ENCODE peak calls at places on chromosomes 1 and 21, in five cellular contexts. X, I, R, B and W are unnamed samples.

GRCh38 chr1:98053471-98054366 is 132.9 kb upstream of the DPYD start:
- DNase-seq in X (no peak), I (peak), R (peak), B (peak), W (no peak)

GRCh38 chr1:179714159-179714558 is 28.9 kb upstream of the FAM163A start:
- DNase-seq in X (no peak), I (no peak), R (no peak), B (no peak), W (no peak)

GRCh38 chr1:47638713-47639112 is 200.9 kb downstream of the FOXD2 start:
- DNase-seq in X (no peak), I (no peak), R (no peak), B (no peak), W (no peak)

GRCh38 chr1:67367370-67368345 is 60.0 kb downstream of the IL12RB2 start:
- DNase-seq in X (no peak), I (peak), R (no peak), B (peak), W (no peak)

GRCh38 chr21:46079357-46080170 is 18.3 kb upstream of the COL6A2 start:
- DNase-seq in X (peak), I (peak), R (no peak), B (peak), W (no peak)

GRCh38 chr1:210301254-210301955 is 27.3 kb upstream of the HHAT start:
- DNase-seq in X (peak), I (no peak), R (no peak), B (peak), W (no peak)

GRCh38 chr1:211588711-211589110 is 9.8 kb upstream of the SLC30A1 start:
- DNase-seq in X (no peak), I (no peak), R (no peak), B (no peak), W (no peak)

GRCh38 chr1:30768830-30769718 is 11.5 kb upstream of the LAPTM5 start:
- DNase-seq in X (no peak), I (no peak), R (no peak), B (no peak), W (no peak)

GRCh38 chr1:32392358-32392757 is 1.9 kb downstream of the BSDC1 start:
- DNase-seq in X (no peak), I (no peak), R (no peak), B (no peak), W (no peak)

GRCh38 chr1:183674339-183674738 is 21.2 kb upstream of the APOBEC4 start:
- DNase-seq in X (no peak), I (peak), R (no peak), B (peak), W (no peak)

GRCh38 chr1:182845379-182845778 is 6.2 kb downstream of the DHX9 start:
- DNase-seq in X (no peak), I (no peak), R (no peak), B (no peak), W (no peak)

GRCh38 chr1:39632491-39633417 is 6.7 kb downstream of the HEYL start:
- DNase-seq in X (no peak), I (peak), R (peak), B (peak), W (no peak)

GRCh38 chr1:157490337-157491165 is 61.8 kb downstream of the FCRL5 start:
- DNase-seq in X (no peak), I (peak), R (no peak), B (peak), W (no peak)

GRCh38 chr1:204283711-204284651 is 70.2 kb upstream of the GOLT1A start:
- DNase-seq in X (no peak), I (peak), R (no peak), B (no peak), W (no peak)

GRCh38 chr1:109383850-109384249 is 13.9 kb downstream of the SORT1 start:
- DNase-seq in X (no peak), I (no peak), R (no peak), B (peak), W (no peak)

GRCh38 chr1:21216835-21217811 is 40.4 kb upstream of the EIF4G3 start:
- DNase-seq in X (no peak), I (peak), R (no peak), B (peak), W (no peak)

GRCh38 chr1:3518256-3518655 is 63.8 kb downstream of the ARHGEF16 start:
- DNase-seq in X (no peak), I (no peak), R (no peak), B (no peak), W (no peak)

GRCh38 chr1:244968431-244968830 is 104.1 kb upstream of the HNRNPU start:
- DNase-seq in X (no peak), I (peak), R (no peak), B (no peak), W (no peak)

GRCh38 chr1:201539561-201540404 is 856 bp downstream of the NAV1 start:
- DNase-seq in X (no peak), I (peak), R (peak), B (peak), W (no peak)

GRCh38 chr1:214966366-214966765 is 116.2 kb upstream of the KCNK2 start:
- DNase-seq in X (no peak), I (no peak), R (no peak), B (peak), W (no peak)

GRCh38 chr21:43343992-43344886 is 82.7 kb downstream of the SIK1 start:
- DNase-seq in X (no peak), I (no peak), R (no peak), B (no peak), W (no peak)

GRCh38 chr1:12177156-12177998 is 10.6 kb downstream of the TNFRSF1B start:
- DNase-seq in X (no peak), I (no peak), R (no peak), B (no peak), W (no peak)

GRCh38 chr1:85623061-85623471 is 42.5 kb downstream of the CCN1 start:
- DNase-seq in X (peak), I (no peak), R (no peak), B (peak), W (no peak)

GRCh38 chr1:229058111-229058551 is 212.8 kb upstream of the RAB4A start:
- DNase-seq in X (no peak), I (no peak), R (no peak), B (no peak), W (no peak)

GRCh38 chr1:53771648-53772047 is 32.7 kb upstream of the GLIS1 start:
- DNase-seq in X (peak), I (no peak), R (no peak), B (peak), W (peak)

GRCh38 chr1:145805057-145805456 is 18.8 kb downstream of the RNF115 start:
- DNase-seq in X (no peak), I (no peak), R (no peak), B (peak), W (no peak)

GRCh38 chr21:35100351-35100771 is 51.3 kb upstream of the RUNX1 start:
- DNase-seq in X (no peak), I (peak), R (no peak), B (peak), W (no peak)

GRCh38 chr1:56404066-56404465 is 175.3 kb downstream of the PLPP3 start:
- DNase-seq in X (no peak), I (no peak), R (no peak), B (peak), W (no peak)

GRCh38 chr1:59290173-59290954 is 6.5 kb upstream of the FGGY start:
- DNase-seq in X (no peak), I (peak), R (no peak), B (peak), W (no peak)

GRCh38 chr1:214566158-214567104 is 15.0 kb upstream of the PTPN14 start:
- DNase-seq in X (no peak), I (no peak), R (no peak), B (peak), W (no peak)

GRCh38 chr1:214850432-214851010 is 232.0 kb upstream of the KCNK2 start:
- DNase-seq in X (no peak), I (no peak), R (no peak), B (peak), W (no peak)

GRCh38 chr1:105172803-105173202 is 1423.1 kb downstream of the AMY1C start:
- DNase-seq in X (no peak), I (no peak), R (no peak), B (no peak), W (no peak)

GRCh38 chr1:227449051-227449450 is 114.3 kb upstream of the ZNF678 start:
- DNase-seq in X (no peak), I (no peak), R (no peak), B (no peak), W (no peak)

GRCh38 chr1:158362501-158362900 is 8.8 kb downstream of the CD1E start:
- DNase-seq in X (no peak), I (no peak), R (no peak), B (no peak), W (no peak)

GRCh38 chr21:39029086-39029772 is 154.0 kb downstream of the PSMG1 start:
- DNase-seq in X (peak), I (no peak), R (no peak), B (peak), W (no peak)

GRCh38 chr21:42532466-42533181 is 19.0 kb downstream of the SLC37A1 start:
- DNase-seq in X (no peak), I (peak), R (peak), B (no peak), W (no peak)

GRCh38 chr1:86950712-86951111 is 36.3 kb downstream of the HS2ST1 start:
- DNase-seq in X (no peak), I (no peak), R (no peak), B (peak), W (no peak)

DNA sequence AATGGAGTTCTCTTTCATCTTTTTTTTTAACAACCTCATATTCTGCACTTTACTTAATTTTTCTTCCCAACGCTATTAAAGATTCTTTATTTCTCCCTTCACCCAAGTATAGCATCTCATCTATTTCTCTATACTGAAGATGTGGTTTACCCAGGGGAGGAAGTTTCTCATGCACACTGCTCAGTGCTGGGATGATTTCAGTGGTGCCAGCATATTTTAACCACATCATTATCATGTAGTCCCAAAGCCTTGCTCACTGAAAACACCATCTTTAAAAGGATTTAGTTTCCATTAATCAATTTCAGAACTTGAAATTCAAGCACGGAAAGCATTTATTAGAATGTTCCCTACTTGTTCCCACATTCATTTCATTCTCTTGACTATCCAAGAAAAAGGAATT is 725.7 kb downstream of the USP25 start:
- DNase-seq in X (no peak), I (no peak), R (no peak), B (peak), W (no peak)
- H3K4me3 ChIP-seq in X (no peak), I (no peak), R (no peak), B (no peak), W (no peak)

DNA sequence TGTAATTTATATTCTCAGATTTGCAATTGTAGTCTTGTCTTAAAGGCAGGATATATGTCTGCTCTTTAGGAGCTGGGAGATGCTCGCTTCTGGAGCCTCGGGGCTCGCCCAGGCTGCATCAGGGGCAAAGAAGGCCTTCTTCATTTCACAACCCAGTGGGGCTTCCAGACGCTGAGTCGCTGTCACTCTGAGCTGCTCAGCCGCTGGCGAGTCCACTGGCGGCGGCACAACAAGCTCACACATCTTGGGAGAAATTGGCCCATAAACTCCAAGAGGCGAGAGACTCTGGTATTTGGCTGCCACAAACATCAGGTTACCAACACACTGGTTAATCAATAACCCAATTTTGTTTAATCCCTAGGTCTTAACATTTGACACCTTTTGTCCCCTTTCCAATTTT is 216.6 kb downstream of the ATG4C start:
- DNase-seq in X (no peak), I (no peak), R (no peak), B (no peak), W (no peak)
- H3K4me3 ChIP-seq in X (no peak), I (no peak), R (no peak), B (no peak), W (no peak)

DNA sequence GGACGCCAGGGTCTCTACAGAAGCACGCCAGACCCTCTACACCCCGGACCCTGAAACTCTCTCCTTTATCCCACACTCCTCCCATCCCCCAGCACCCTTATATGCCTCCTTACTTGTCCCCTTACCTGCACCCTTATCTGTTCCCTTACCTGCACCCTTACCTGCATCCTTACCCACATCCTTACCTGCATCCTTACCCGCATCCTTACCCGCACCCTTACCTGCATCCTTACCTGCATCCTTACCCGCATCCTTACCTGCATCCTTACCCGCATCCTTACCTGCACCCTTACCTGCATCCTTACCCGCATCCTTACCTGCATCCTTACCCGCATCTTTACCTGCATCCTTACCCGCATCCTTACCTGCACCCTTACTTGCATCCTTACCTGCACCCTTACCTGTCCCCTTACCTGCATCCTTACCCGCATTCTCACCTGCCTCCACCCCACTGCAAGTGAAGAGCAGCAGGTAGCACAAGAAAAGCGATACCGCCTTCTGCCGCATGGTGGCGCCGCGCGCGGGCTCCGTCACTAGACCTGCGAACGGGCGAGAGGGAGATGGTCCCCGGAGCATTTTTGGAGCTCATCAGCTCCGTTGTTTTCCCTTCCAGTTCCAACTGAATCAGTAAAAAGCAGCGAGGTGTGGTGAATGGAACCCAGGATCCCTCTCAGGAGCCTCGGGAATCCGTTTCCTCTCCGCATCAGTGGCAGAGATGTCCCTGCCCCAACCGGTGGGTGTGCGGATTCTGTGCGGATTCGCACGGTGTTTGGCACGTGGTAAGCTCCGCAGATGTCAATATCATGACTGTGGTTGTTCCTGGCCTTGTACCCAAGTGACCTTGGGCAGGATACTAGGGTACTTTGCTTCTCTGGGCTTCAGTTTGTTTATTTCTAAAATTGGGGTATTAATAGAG is 2.9 kb downstream of the IFI6 start:
- DNase-seq in X (no peak), I (peak), R (peak), B (peak), W (no peak)
- H3K4me3 ChIP-seq in X (peak), I (peak), R (peak), B (peak), W (peak)

GRCh38 chr1:18928985-18929384 is 26.6 kb upstream of the ALDH4A1 start:
- DNase-seq in X (no peak), I (no peak), R (no peak), B (no peak), W (no peak)

GRCh38 chr1:18927654-18928272 is 25.4 kb upstream of the ALDH4A1 start:
- DNase-seq in X (no peak), I (no peak), R (no peak), B (peak), W (no peak)

GRCh38 chr1:18928406-18928805 is 26.1 kb upstream of the ALDH4A1 start:
- DNase-seq in X (no peak), I (no peak), R (no peak), B (no peak), W (no peak)

GRCh38 chr1:18927082-18927653 is 24.8 kb upstream of the ALDH4A1 start:
- DNase-seq in X (no peak), I (no peak), R (no peak), B (no peak), W (no peak)

DNA sequence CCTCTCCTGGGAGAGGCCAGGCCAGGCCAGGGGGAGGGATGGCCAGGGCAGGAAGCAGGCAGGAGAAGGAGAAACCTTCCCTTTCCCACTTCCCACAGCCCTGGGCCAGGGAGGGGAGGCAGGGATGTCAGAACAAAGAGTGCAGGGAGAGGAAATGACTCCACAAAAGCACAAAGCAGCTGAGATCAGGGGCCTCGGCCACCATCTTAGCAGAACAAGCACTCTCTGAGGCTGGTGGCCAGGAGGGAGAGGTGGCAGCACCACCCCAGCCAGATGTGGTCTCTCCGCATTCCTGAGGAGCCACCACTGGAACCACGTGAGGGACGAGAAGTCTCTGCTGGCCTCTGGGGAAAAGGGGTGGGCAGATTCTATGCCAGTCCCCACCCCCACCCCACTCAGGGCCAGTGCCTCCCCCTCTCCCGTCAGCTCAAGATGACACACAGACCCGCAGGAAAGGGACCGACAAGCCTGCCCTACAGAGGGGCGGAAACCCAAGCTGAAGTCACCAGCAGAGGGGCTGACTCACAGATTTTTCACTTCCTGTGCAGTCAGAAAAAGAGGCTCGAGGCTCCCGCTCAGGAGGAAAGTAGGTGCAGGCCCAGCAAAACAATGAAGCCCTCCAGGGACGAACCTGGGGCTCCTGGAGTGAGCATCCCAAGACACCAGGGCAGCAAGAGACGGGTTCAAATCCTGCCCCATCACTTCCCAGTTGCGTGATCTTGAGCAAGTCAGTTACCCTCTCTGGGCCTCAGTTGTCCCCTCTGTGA is 24.1 kb upstream of the ALDH4A1 start:
- DNase-seq in X (peak), I (peak), R (peak), B (peak), W (no peak)
- H3K4me3 ChIP-seq in X (peak), I (peak), R (peak), B (no peak), W (peak)

GRCh38 chr1:70222716-70223235 is 1.6 kb downstream of the SRSF11 start:
- DNase-seq in X (no peak), I (no peak), R (no peak), B (no peak), W (no peak)
- H3K4me3 ChIP-seq in X (peak), I (peak), R (peak), B (peak), W (peak)

GRCh38 chr1:40795811-40796586 is 12.4 kb downstream of the KCNQ4 start:
- DNase-seq in X (no peak), I (no peak), R (no peak), B (no peak), W (no peak)
- H3K4me3 ChIP-seq in X (no peak), I (no peak), R (no peak), B (no peak), W (no peak)

DNA sequence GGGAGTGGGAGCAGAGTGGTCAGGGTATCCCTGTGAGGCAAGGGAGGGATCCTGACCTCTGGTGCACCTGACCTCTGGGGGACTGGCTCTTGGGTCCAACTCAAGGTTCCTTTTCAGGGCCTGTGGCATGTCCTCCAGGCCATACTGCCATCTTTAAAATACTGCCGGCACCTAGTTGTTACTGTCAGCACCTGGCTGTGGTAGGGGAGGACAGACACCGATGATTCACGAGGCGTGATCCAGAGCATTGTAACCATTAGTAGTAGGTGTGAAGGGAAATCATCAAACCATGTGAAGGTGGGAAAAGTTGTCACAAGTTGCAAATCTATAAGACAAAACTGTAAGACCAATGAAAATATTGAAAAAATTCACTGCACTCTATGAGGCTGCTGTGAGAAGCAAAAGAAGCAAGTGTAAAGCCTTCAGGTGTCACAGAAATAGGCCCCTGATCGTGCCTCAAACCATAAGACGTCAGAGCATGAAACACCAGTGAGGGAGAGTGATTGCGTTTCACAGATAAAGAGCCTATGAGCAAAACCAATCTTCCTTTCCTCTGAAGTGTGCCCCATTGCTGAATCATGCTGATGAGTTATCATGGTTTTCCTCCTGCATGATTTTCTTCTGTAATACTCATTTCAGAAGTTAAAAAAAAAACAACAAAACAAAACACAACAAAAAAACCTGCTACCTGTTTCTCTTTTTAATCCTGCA is 55.3 kb downstream of the CDC7 start:
- DNase-seq in X (peak), I (no peak), R (no peak), B (peak), W (no peak)
- H3K4me3 ChIP-seq in X (no peak), I (no peak), R (no peak), B (no peak), W (no peak)

DNA sequence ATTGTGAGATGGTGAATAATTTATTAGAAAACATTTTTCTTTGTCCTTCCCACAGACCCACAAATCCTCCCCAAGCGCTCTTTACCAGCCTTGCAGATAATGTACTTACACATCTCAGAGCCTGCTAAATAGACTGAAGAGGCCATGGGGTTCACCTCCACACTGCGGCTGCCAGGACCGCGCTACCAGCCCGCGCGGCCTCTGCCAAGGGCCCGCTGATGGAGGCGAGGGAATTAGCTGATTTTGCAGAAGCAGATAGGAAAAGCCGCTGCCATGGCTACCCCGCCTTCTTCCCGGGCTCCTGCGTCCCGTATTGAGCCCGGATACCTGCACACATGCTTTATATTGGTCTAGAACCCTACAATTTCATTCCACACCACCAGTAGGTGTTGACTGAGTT is 248.0 kb upstream of the FOXD3 start:
- DNase-seq in X (no peak), I (no peak), R (no peak), B (no peak), W (no peak)
- H3K4me3 ChIP-seq in X (no peak), I (no peak), R (peak), B (no peak), W (peak)